ENCODE peak calls at places on chromosomes 13 and 19, in four cellular contexts. One of them, this sample, is unnamed.

GRCh38 chr19:28482221-28482620 is 730.7 kb downstream of the UQCRFS1 start:
- DNase-seq in pancreas: no peak
- DNase-seq in H9: peak
- DNase-seq in fibroblast of the aortic adventitia: peak
- DNase-seq in this sample: no peak

GRCh38 chr19:45401815-45402468 is 2.9 kb downstream of the PPP1R13L start:
- DNase-seq in fibroblast of the aortic adventitia: no peak
- DNase-seq in pancreas: no peak
- DNase-seq in H9: no peak
- DNase-seq in this sample: no peak

GRCh38 chr13:95784891-95785290 is 108.0 kb downstream of the DNAJC3 start:
- DNase-seq in H9: no peak
- DNase-seq in pancreas: no peak
- DNase-seq in fibroblast of the aortic adventitia: peak
- DNase-seq in this sample: no peak

GRCh38 chr13:47226516-47226915 is 329.7 kb upstream of the HTR2A start:
- DNase-seq in H9: no peak
- DNase-seq in pancreas: no peak
- DNase-seq in fibroblast of the aortic adventitia: no peak
- DNase-seq in this sample: no peak

GRCh38 chr19:6720369-6721112 is at the start of gene C3:
- DNase-seq in H9: no peak
- DNase-seq in pancreas: peak
- DNase-seq in fibroblast of the aortic adventitia: peak
- DNase-seq in this sample: no peak

GRCh38 chr13:44068737-44069136 is 189.0 kb downstream of the LACC1 start:
- DNase-seq in pancreas: no peak
- DNase-seq in fibroblast of the aortic adventitia: peak
- DNase-seq in H9: no peak
- DNase-seq in this sample: no peak

GRCh38 chr13:24500977-24501376 is 11.6 kb downstream of the PARP4 start:
- DNase-seq in fibroblast of the aortic adventitia: peak
- DNase-seq in H9: no peak
- DNase-seq in pancreas: no peak
- DNase-seq in this sample: no peak

GRCh38 chr19:12198136-12198535 is 35.2 kb downstream of the ZNF136 start:
- DNase-seq in fibroblast of the aortic adventitia: no peak
- DNase-seq in H9: no peak
- DNase-seq in pancreas: no peak
- DNase-seq in this sample: no peak

GRCh38 chr13:83549671-83550070 is 332.6 kb downstream of the SLITRK1 start:
- DNase-seq in pancreas: no peak
- DNase-seq in fibroblast of the aortic adventitia: no peak
- DNase-seq in H9: no peak
- DNase-seq in this sample: no peak

GRCh38 chr19:795691-796581 is 1.3 kb upstream of the PTBP1 start:
- DNase-seq in fibroblast of the aortic adventitia: no peak
- DNase-seq in pancreas: peak
- DNase-seq in H9: peak
- DNase-seq in this sample: no peak

GRCh38 chr13:19927117-19927734 is 31.3 kb upstream of the ZMYM2 start:
- DNase-seq in pancreas: no peak
- DNase-seq in fibroblast of the aortic adventitia: peak
- DNase-seq in H9: no peak
- DNase-seq in this sample: no peak

GRCh38 chr13:80171096-80171495 is 169.8 kb downstream of the SPRY2 start:
- DNase-seq in pancreas: no peak
- DNase-seq in H9: no peak
- DNase-seq in fibroblast of the aortic adventitia: no peak
- DNase-seq in this sample: no peak

GRCh38 chr19:30222428-30222873 is 149.7 kb upstream of the ZNF536 start:
- DNase-seq in pancreas: peak
- DNase-seq in fibroblast of the aortic adventitia: no peak
- DNase-seq in H9: peak
- DNase-seq in this sample: no peak

GRCh38 chr13:98307744-98308524 is 130.9 kb upstream of the RNF113B start:
- DNase-seq in H9: no peak
- DNase-seq in fibroblast of the aortic adventitia: no peak
- DNase-seq in pancreas: no peak
- DNase-seq in this sample: no peak

GRCh38 chr13:74979703-74980102 is 502.3 kb downstream of the TBC1D4 start:
- DNase-seq in pancreas: no peak
- DNase-seq in H9: no peak
- DNase-seq in fibroblast of the aortic adventitia: no peak
- DNase-seq in this sample: no peak

GRCh38 chr19:39557791-39558622 is 18.0 kb upstream of the EID2 start:
- DNase-seq in pancreas: no peak
- DNase-seq in fibroblast of the aortic adventitia: peak
- DNase-seq in H9: no peak
- DNase-seq in this sample: no peak

GRCh38 chr19:37691881-37692504 is 27.6 kb downstream of the ZNF607 start:
- DNase-seq in fibroblast of the aortic adventitia: peak
- DNase-seq in H9: peak
- DNase-seq in pancreas: peak
- DNase-seq in this sample: peak

GRCh38 chr19:34269081-34269480 is 14.7 kb downstream of the GARRE1 start:
- DNase-seq in fibroblast of the aortic adventitia: no peak
- DNase-seq in H9: no peak
- DNase-seq in pancreas: peak
- DNase-seq in this sample: no peak

GRCh38 chr19:33794578-33795369 is 1.9 kb upstream of the KCTD15 start:
- DNase-seq in fibroblast of the aortic adventitia: peak
- DNase-seq in H9: peak
- DNase-seq in pancreas: no peak
- DNase-seq in this sample: no peak

GRCh38 chr13:98532254-98532653 is 44.7 kb downstream of the STK24 start:
- DNase-seq in fibroblast of the aortic adventitia: no peak
- DNase-seq in pancreas: no peak
- DNase-seq in H9: no peak
- DNase-seq in this sample: no peak

GRCh38 chr19:574658-575526 is 2.5 kb downstream of the BSG start:
- DNase-seq in pancreas: no peak
- DNase-seq in H9: no peak
- DNase-seq in fibroblast of the aortic adventitia: peak
- DNase-seq in this sample: no peak

GRCh38 chr19:32646556-32646955 is 28.4 kb downstream of the ANKRD27 start:
- DNase-seq in fibroblast of the aortic adventitia: no peak
- DNase-seq in H9: no peak
- DNase-seq in pancreas: no peak
- DNase-seq in this sample: no peak

GRCh38 chr19:16527971-16528521 is 14.2 kb downstream of the CHERP start:
- DNase-seq in fibroblast of the aortic adventitia: no peak
- DNase-seq in H9: peak
- DNase-seq in pancreas: no peak
- DNase-seq in this sample: no peak
- TF ChIP-seq CTCF in fibroblast of the aortic adventitia: peak
- TF ChIP-seq CTCF in H9: peak
- TF ChIP-seq CTCF in pancreas: peak
- TF ChIP-seq CTCF in this sample: peak

GRCh38 chr19:36605101-36605838 is at the start of gene ZNF382:
- DNase-seq in pancreas: peak
- DNase-seq in fibroblast of the aortic adventitia: peak
- DNase-seq in H9: peak
- DNase-seq in this sample: peak
- TF ChIP-seq CTCF in pancreas: no peak
- TF ChIP-seq CTCF in fibroblast of the aortic adventitia: no peak
- TF ChIP-seq CTCF in H9: no peak
- TF ChIP-seq CTCF in this sample: no peak

GRCh38 chr13:40596484-40596883 is 70.0 kb downstream of the FOXO1 start:
- DNase-seq in pancreas: no peak
- DNase-seq in H9: no peak
- DNase-seq in fibroblast of the aortic adventitia: no peak
- DNase-seq in this sample: no peak
- TF ChIP-seq CTCF in pancreas: no peak
- TF ChIP-seq CTCF in H9: no peak
- TF ChIP-seq CTCF in fibroblast of the aortic adventitia: no peak
- TF ChIP-seq CTCF in this sample: no peak

GRCh38 chr19:8456064-8456463 is 11.3 kb downstream of the HNRNPM start:
- DNase-seq in H9: peak
- DNase-seq in pancreas: no peak
- DNase-seq in fibroblast of the aortic adventitia: no peak
- DNase-seq in this sample: no peak
- TF ChIP-seq CTCF in H9: peak
- TF ChIP-seq CTCF in pancreas: no peak
- TF ChIP-seq CTCF in fibroblast of the aortic adventitia: peak
- TF ChIP-seq CTCF in this sample: no peak

GRCh38 chr13:33388254-33388998 is 102.9 kb upstream of the STARD13 start:
- DNase-seq in pancreas: no peak
- DNase-seq in H9: no peak
- DNase-seq in fibroblast of the aortic adventitia: peak
- DNase-seq in this sample: no peak
- TF ChIP-seq CTCF in pancreas: no peak
- TF ChIP-seq CTCF in H9: peak
- TF ChIP-seq CTCF in fibroblast of the aortic adventitia: no peak
- TF ChIP-seq CTCF in this sample: no peak

DNA sequence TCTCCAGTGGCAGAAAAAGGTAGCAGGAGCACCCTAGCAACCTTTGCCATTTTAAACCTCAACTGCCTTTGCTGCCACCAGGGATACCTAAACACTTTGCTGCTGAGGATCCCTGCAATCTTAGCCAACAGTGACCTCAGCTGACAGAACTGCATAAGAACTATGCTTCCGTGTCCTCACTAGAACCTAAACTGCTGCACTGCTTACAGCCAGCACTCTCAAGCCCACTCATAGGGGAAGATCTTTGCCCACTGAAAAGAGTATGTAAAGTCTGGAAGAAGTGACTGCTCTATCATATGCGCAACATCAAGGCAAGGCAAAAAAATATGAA is 270.0 kb upstream of the PCDH20 start:
- DNase-seq in pancreas: no peak
- DNase-seq in H9: peak
- DNase-seq in fibroblast of the aortic adventitia: no peak
- DNase-seq in this sample: no peak
- TF ChIP-seq CTCF in pancreas: no peak
- TF ChIP-seq CTCF in H9: peak
- TF ChIP-seq CTCF in fibroblast of the aortic adventitia: no peak
- TF ChIP-seq CTCF in this sample: no peak

GRCh38 chr13:109904218-109904617 is 117.8 kb upstream of the IRS2 start:
- DNase-seq in fibroblast of the aortic adventitia: no peak
- DNase-seq in pancreas: no peak
- DNase-seq in H9: peak
- DNase-seq in this sample: no peak
- TF ChIP-seq CTCF in fibroblast of the aortic adventitia: no peak
- TF ChIP-seq CTCF in pancreas: no peak
- TF ChIP-seq CTCF in H9: peak
- TF ChIP-seq CTCF in this sample: no peak

GRCh38 chr19:51339313-51339686 is 2.6 kb downstream of the VSIG10L start:
- DNase-seq in pancreas: no peak
- DNase-seq in fibroblast of the aortic adventitia: no peak
- DNase-seq in H9: peak
- DNase-seq in this sample: no peak
- TF ChIP-seq CTCF in pancreas: no peak
- TF ChIP-seq CTCF in fibroblast of the aortic adventitia: peak
- TF ChIP-seq CTCF in H9: no peak
- TF ChIP-seq CTCF in this sample: no peak

GRCh38 chr13:49679244-49679643 is 12.0 kb downstream of the EBPL start:
- DNase-seq in fibroblast of the aortic adventitia: peak
- DNase-seq in pancreas: no peak
- DNase-seq in H9: no peak
- DNase-seq in this sample: no peak
- TF ChIP-seq CTCF in fibroblast of the aortic adventitia: peak
- TF ChIP-seq CTCF in pancreas: no peak
- TF ChIP-seq CTCF in H9: no peak
- TF ChIP-seq CTCF in this sample: no peak

GRCh38 chr19:1849999-1850398 is 1.7 kb upstream of the REXO1 start:
- DNase-seq in pancreas: no peak
- DNase-seq in H9: no peak
- DNase-seq in fibroblast of the aortic adventitia: no peak
- DNase-seq in this sample: no peak

GRCh38 chr19:1851581-1852293 is 3.5 kb upstream of the REXO1 start:
- DNase-seq in fibroblast of the aortic adventitia: no peak
- DNase-seq in pancreas: no peak
- DNase-seq in H9: no peak
- DNase-seq in this sample: peak

GRCh38 chr19:1852729-1853128 is 4.4 kb upstream of the REXO1 start:
- DNase-seq in fibroblast of the aortic adventitia: no peak
- DNase-seq in H9: no peak
- DNase-seq in pancreas: peak
- DNase-seq in this sample: no peak

GRCh38 chr19:1852294-1852646 is 4.0 kb upstream of the REXO1 start:
- DNase-seq in pancreas: no peak
- DNase-seq in fibroblast of the aortic adventitia: no peak
- DNase-seq in H9: no peak
- DNase-seq in this sample: no peak

DNA sequence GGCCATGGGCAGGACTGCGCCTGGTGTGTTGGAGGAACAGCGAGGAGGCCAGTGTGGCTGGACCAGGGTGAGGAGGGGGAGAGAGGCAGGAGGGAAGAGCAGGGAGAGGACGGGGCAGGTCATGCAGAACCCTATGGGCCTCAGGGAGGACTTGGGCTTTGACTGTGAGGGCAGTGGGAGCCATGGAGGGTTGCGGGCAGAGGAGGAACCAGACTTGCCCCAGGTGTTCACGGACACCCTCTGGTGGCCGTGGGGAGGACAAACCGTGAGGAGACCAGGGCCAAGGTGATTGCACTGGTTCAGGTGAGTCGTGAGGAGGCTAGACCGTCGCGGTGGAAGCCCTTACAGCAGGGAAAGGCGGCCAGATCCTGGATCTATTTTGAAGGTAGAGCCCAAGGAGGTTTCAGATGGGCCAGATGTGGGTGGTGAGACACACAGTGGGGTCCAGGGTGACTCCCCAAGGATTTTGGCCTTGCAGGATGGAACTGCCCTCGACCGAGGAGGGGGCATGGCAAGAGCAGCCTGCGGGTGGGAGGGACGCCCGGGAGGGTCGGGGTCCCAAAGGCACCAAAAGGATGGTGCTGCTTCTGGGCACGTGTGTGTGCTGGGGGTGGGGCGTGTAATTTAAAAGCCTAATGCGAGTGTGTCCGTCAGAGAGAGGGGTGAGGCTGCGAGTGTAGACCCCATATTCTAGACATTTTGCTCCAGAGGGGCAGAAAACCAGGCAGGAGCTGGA is 2.7 kb upstream of the REXO1 start:
- DNase-seq in H9: peak
- DNase-seq in pancreas: no peak
- DNase-seq in fibroblast of the aortic adventitia: no peak
- DNase-seq in this sample: no peak
- TF ChIP-seq CTCF in H9: peak
- TF ChIP-seq CTCF in pancreas: no peak
- TF ChIP-seq CTCF in fibroblast of the aortic adventitia: no peak
- TF ChIP-seq CTCF in this sample: no peak